ENCODE peak calls at places on chromosomes 5 and 9, in five cellular contexts. One of them, this sample, is unnamed.
A peak's percentile ranks its signal among the peaks of the same experiment; 100 is the strongest.

GRCh38 chr5:147567917-147568598 is 58.2 kb upstream of the DPYSL3 start:
- DNase-seq in A549: no peak
- DNase-seq in H1: no peak
- DNase-seq in K562: no peak
- DNase-seq in IMR-90: peak; percentile 80
- DNase-seq in this sample: no peak

GRCh38 chr9:95511232-95511951 is 5.4 kb downstream of the PTCH1 start:
- DNase-seq in A549: peak; percentile 28
- DNase-seq in H1: peak; percentile 92
- DNase-seq in K562: no peak
- DNase-seq in IMR-90: peak; percentile 70
- DNase-seq in this sample: no peak

GRCh38 chr5:150301170-150301505 is 1.6 kb downstream of the ARSI start:
- DNase-seq in A549: no peak
- DNase-seq in H1: no peak
- DNase-seq in K562: no peak
- DNase-seq in IMR-90: peak; percentile 46
- DNase-seq in this sample: no peak

GRCh38 chr9:96068511-96068910 is 193.0 kb downstream of the ERCC6L2 start:
- DNase-seq in A549: no peak
- DNase-seq in H1: no peak
- DNase-seq in K562: no peak
- DNase-seq in IMR-90: no peak
- DNase-seq in this sample: no peak

GRCh38 chr5:25095261-25095660 is 450.5 kb upstream of the CDH10 start:
- DNase-seq in A549: no peak
- DNase-seq in H1: no peak
- DNase-seq in K562: no peak
- DNase-seq in IMR-90: no peak
- DNase-seq in this sample: no peak

GRCh38 chr5:45568813-45569212 is 127.4 kb downstream of the HCN1 start:
- DNase-seq in A549: no peak
- DNase-seq in H1: no peak
- DNase-seq in K562: no peak
- DNase-seq in IMR-90: no peak
- DNase-seq in this sample: no peak

GRCh38 chr5:102589661-102590060 is 90.9 kb upstream of the SLCO6A1 start:
- DNase-seq in A549: no peak
- DNase-seq in H1: no peak
- DNase-seq in K562: no peak
- DNase-seq in IMR-90: no peak
- DNase-seq in this sample: no peak

GRCh38 chr5:176658817-176659216 is 11.5 kb downstream of the TSPAN17 start:
- DNase-seq in A549: no peak
- DNase-seq in H1: no peak
- DNase-seq in K562: no peak
- DNase-seq in IMR-90: peak; percentile 45
- DNase-seq in this sample: no peak

GRCh38 chr5:133939668-133940067 is 28.8 kb downstream of the C5orf15 start:
- DNase-seq in A549: no peak
- DNase-seq in H1: no peak
- DNase-seq in K562: no peak
- DNase-seq in IMR-90: no peak
- DNase-seq in this sample: no peak

GRCh38 chr5:3531320-3531986 is 64.2 kb upstream of the IRX1 start:
- DNase-seq in A549: no peak
- DNase-seq in H1: no peak
- DNase-seq in K562: no peak
- DNase-seq in IMR-90: no peak
- DNase-seq in this sample: no peak

GRCh38 chr9:69412741-69413150 is 87.7 kb downstream of the ENTREP1 start:
- DNase-seq in A549: peak; percentile 75
- DNase-seq in H1: peak; percentile 88
- DNase-seq in K562: peak; percentile 39
- DNase-seq in IMR-90: peak; percentile 52
- DNase-seq in this sample: no peak

GRCh38 chr9:121607434-121608248 is 43.8 kb upstream of the DAB2IP start:
- DNase-seq in A549: no peak
- DNase-seq in H1: no peak
- DNase-seq in K562: no peak
- DNase-seq in IMR-90: peak; percentile 60
- DNase-seq in this sample: no peak

GRCh38 chr5:172445866-172446265 is 8.5 kb downstream of the SH3PXD2B start:
- DNase-seq in A549: no peak
- DNase-seq in H1: no peak
- DNase-seq in K562: no peak
- DNase-seq in IMR-90: no peak
- DNase-seq in this sample: no peak

GRCh38 chr5:124030043-124030461 is 518.1 kb downstream of the CSNK1G3 start:
- DNase-seq in A549: no peak
- DNase-seq in H1: no peak
- DNase-seq in K562: no peak
- DNase-seq in IMR-90: no peak
- DNase-seq in this sample: no peak

GRCh38 chr5:171445910-171446516 is 26.6 kb downstream of the FGF18 start:
- DNase-seq in A549: no peak
- DNase-seq in H1: no peak
- DNase-seq in K562: no peak
- DNase-seq in IMR-90: peak; percentile 83
- DNase-seq in this sample: no peak

GRCh38 chr9:65404232-65405006 is 119.4 kb upstream of the FOXD4L5 start:
- DNase-seq in A549: no peak
- DNase-seq in H1: no peak
- DNase-seq in K562: no peak
- DNase-seq in IMR-90: no peak
- DNase-seq in this sample: no peak

GRCh38 chr5:141409598-141410306 is 1.9 kb downstream of the PCDHGB6 start:
- DNase-seq in A549: no peak
- DNase-seq in H1: no peak
- DNase-seq in K562: no peak
- DNase-seq in IMR-90: no peak
- DNase-seq in this sample: no peak

GRCh38 chr5:161406880-161407279 is 139.6 kb downstream of the GABRB2 start:
- DNase-seq in A549: no peak
- DNase-seq in H1: no peak
- DNase-seq in K562: no peak
- DNase-seq in IMR-90: no peak
- DNase-seq in this sample: no peak

GRCh38 chr5:139426222-139426885 is 13.0 kb downstream of the DNAJC18 start:
- DNase-seq in A549: no peak
- DNase-seq in H1: no peak
- DNase-seq in K562: no peak
- DNase-seq in IMR-90: peak; percentile 49
- DNase-seq in this sample: no peak

GRCh38 chr5:51661646-51662265 is 278.5 kb downstream of the ISL1 start:
- DNase-seq in A549: no peak
- DNase-seq in H1: no peak
- DNase-seq in K562: no peak
- DNase-seq in IMR-90: no peak
- DNase-seq in this sample: no peak

GRCh38 chr9:78365979-78366697 is 69.2 kb downstream of the PSAT1 start:
- DNase-seq in A549: no peak
- DNase-seq in H1: no peak
- DNase-seq in K562: no peak
- DNase-seq in IMR-90: peak; percentile 39
- DNase-seq in this sample: no peak

GRCh38 chr9:137461663-137462395 is 2.7 kb upstream of the NSMF start:
- DNase-seq in A549: peak; percentile 59
- DNase-seq in H1: peak; percentile 89
- DNase-seq in K562: peak; percentile 93
- DNase-seq in IMR-90: no peak
- DNase-seq in this sample: peak; percentile 49

GRCh38 chr5:172834570-172835245 is 657 bp downstream of the ERGIC1 start:
- DNase-seq in A549: no peak
- DNase-seq in H1: peak; percentile 69
- DNase-seq in K562: peak; percentile 54
- DNase-seq in IMR-90: no peak
- DNase-seq in this sample: no peak

GRCh38 chr5:44875661-44876250 is 67.0 kb downstream of the MRPS30 start:
- DNase-seq in A549: peak; percentile 64
- DNase-seq in H1: no peak
- DNase-seq in K562: no peak
- DNase-seq in IMR-90: peak; percentile 52
- DNase-seq in this sample: peak; percentile 55

GRCh38 chr9:129422843-129423700 is 197.8 kb downstream of the C9orf50 start:
- DNase-seq in A549: no peak
- DNase-seq in H1: no peak
- DNase-seq in K562: no peak
- DNase-seq in IMR-90: peak; percentile 22
- DNase-seq in this sample: no peak

GRCh38 chr5:143653766-143654282 is 158.1 kb upstream of the HMHB1 start:
- DNase-seq in A549: no peak
- DNase-seq in H1: no peak
- DNase-seq in K562: no peak
- DNase-seq in IMR-90: no peak
- DNase-seq in this sample: no peak

DNA sequence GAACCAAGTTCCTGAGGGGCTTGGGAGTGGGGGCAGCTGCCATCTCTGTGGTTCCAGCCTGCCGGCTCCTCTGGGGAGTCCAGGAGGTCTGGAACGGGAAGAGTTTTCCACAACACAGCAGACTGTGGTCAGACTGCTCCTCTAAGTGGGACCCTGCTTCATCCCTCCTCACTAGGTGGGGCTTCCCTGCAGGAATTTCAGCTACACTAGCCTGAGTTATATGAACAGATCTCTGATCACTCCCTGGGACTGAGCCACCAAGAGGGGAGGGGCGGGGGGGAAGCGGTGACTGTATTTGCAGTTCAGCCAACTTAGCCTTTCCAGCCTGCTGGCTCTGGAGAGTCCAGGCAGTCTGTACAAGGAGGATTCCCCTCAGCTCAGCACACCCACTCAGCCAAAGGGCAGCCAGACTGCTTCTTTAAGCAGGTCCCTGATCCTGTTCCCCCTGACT is 19.4 kb downstream of the DTWD2 start:
- DNase-seq in A549: no peak
- DNase-seq in H1: no peak
- DNase-seq in K562: no peak
- DNase-seq in IMR-90: peak; percentile 19
- DNase-seq in this sample: no peak
- TF ChIP-seq RFX5 in A549: no peak
- TF ChIP-seq RFX5 in H1: no peak
- TF ChIP-seq RFX5 in K562: no peak
- TF ChIP-seq RFX5 in IMR-90: no peak
- TF ChIP-seq RFX5 in this sample: no peak

GRCh38 chr9:100472268-100472667 is 681 bp upstream of the TMEFF1 start:
- DNase-seq in A549: no peak
- DNase-seq in H1: no peak
- DNase-seq in K562: peak; percentile 22
- DNase-seq in IMR-90: no peak
- DNase-seq in this sample: no peak

GRCh38 chr9:100472725-100473261 is at the start of gene TMEFF1:
- DNase-seq in A549: peak; percentile 68
- DNase-seq in H1: peak; percentile 89
- DNase-seq in K562: peak; percentile 89
- DNase-seq in IMR-90: peak; percentile 26
- DNase-seq in this sample: no peak

GRCh38 chr9:100474082-100474949 is 1.4 kb downstream of the TMEFF1 start:
- DNase-seq in A549: no peak
- DNase-seq in H1: peak; percentile 63
- DNase-seq in K562: no peak
- DNase-seq in IMR-90: no peak
- DNase-seq in this sample: no peak

GRCh38 chr9:100474950-100475276 is 2.0 kb downstream of the TMEFF1 start:
- DNase-seq in A549: no peak
- DNase-seq in H1: no peak
- DNase-seq in K562: no peak
- DNase-seq in IMR-90: no peak
- DNase-seq in this sample: no peak

DNA sequence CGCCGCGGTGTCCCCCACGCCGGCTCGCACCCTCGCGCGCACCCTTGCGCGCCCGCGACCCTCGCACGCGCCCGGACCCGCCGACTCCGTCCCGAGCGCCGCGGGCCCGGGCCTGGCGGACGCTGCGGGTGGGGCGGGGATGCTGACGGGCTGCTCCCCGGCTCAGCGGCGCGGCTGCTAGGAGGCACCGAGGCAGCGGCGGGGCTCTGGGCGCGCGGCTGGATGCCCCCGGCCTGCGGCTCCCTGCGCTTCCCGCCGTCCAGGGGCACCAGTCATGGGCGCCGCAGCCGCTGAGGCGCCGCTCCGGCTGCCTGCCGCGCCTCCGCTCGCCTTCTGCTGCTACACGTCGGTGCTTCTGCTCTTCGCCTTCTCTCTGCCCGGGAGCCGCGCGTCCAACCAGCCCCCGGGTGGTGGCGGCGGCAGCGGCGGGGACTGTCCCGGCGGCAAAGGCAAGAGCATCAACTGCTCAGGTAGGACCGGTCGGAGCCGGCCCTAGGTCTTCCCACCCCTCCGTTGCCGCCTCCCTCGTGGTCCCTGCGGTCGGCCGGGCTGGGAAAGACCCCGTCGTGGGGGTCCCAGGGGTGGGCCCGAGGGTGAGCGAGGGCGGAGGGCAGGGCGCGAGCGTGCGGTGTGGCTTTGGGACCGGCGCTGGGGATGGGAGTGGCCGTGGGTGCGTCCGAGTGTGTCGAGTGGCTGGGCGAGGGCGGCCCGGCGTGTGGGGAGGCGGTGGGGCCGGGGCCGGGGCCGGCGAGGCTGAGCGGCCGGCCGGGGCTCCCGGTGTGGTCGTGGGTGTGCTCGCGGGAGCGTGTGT is 527 bp downstream of the TMEFF1 start:
- DNase-seq in A549: peak; percentile 44
- DNase-seq in H1: peak; percentile 73
- DNase-seq in K562: peak; percentile 57
- DNase-seq in IMR-90: peak; percentile 29
- DNase-seq in this sample: no peak
- TF ChIP-seq RFX5 in A549: no peak
- TF ChIP-seq RFX5 in H1: no peak
- TF ChIP-seq RFX5 in K562: no peak
- TF ChIP-seq RFX5 in IMR-90: no peak
- TF ChIP-seq RFX5 in this sample: no peak

DNA sequence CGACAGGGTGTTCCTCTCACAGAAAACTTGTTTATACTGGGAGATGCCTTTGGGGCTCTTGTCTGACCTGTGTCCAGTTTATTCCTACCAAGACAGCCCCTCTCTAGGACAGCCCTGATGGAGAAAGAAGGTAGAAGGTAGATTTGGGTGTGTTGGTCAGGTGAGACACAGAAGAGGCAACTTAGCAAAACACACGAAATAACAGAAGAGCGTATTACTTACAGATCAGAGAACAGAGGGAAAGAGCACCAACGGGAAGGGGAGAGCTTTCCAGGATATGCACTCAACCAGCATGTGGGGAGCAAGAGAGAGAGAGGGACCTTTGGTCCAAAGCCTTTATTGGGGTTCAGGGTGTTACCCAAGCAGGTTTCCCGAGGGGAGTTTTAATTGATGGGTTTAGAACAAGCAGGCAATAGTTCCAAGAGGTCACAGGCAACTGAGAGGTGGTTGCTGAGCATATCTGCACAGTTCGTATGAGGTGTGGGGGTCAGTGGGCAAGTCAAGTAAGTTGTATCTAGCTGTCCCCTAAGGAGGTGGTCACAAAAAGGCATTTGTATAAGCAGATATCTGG is 31.8 kb downstream of the BAAT start:
- DNase-seq in A549: no peak
- DNase-seq in H1: no peak
- DNase-seq in K562: no peak
- DNase-seq in IMR-90: no peak
- DNase-seq in this sample: no peak
- TF ChIP-seq RFX5 in A549: no peak
- TF ChIP-seq RFX5 in H1: no peak
- TF ChIP-seq RFX5 in K562: no peak
- TF ChIP-seq RFX5 in IMR-90: no peak
- TF ChIP-seq RFX5 in this sample: no peak

GRCh38 chr5:95617057-95617456 is 2.8 kb upstream of the GPR150 start:
- DNase-seq in A549: no peak
- DNase-seq in H1: no peak
- DNase-seq in K562: no peak
- DNase-seq in IMR-90: peak; percentile 59
- DNase-seq in this sample: peak; percentile 73
- TF ChIP-seq RFX5 in A549: no peak
- TF ChIP-seq RFX5 in H1: no peak
- TF ChIP-seq RFX5 in K562: no peak
- TF ChIP-seq RFX5 in IMR-90: no peak
- TF ChIP-seq RFX5 in this sample: no peak

This sample was measured in GM12878.